ENCODE peak calls at places on chromosomes 13 and 19, in five cellular contexts. Z is MM.1S; F is kidney glomerular epithelial cell; D is NCI-H2081; P is stimulated activated CD8-positive, alpha-beta memory T cell treated with anti-CD3 and anti-CD28 coated beads, Interleukin-4, amount 100 ng/mL, for 24 hours. W is an unnamed sample.

GRCh38 chr19:15740785-15741184 is 3.0 kb downstream of the OR10H3 start:
- DNase-seq in Z (no peak), F (no peak), D (no peak), P (no peak), W (no peak)

GRCh38 chr19:48741222-48741999 is 1.0 kb upstream of the RASIP1 start:
- DNase-seq in Z (no peak), F (no peak), D (no peak), P (no peak), W (no peak)

GRCh38 chr13:108948269-108948671 is 318.9 kb downstream of the MYO16 start:
- DNase-seq in Z (no peak), F (no peak), D (peak), P (no peak), W (no peak)

GRCh38 chr19:45231891-45232290 is 13.3 kb downstream of the EXOC3L2 start:
- DNase-seq in Z (no peak), F (no peak), D (no peak), P (no peak), W (peak)

GRCh38 chr19:58046856-58047255 is 12.2 kb upstream of the ZNF135 start:
- DNase-seq in Z (no peak), F (no peak), D (no peak), P (no peak), W (no peak)

GRCh38 chr13:114134944-114135610 is 2.7 kb upstream of the RASA3 start:
- DNase-seq in Z (no peak), F (no peak), D (no peak), P (no peak), W (no peak)

GRCh38 chr13:29706923-29707322 is 111.4 kb upstream of the SLC7A1 start:
- DNase-seq in Z (no peak), F (no peak), D (no peak), P (no peak), W (no peak)

GRCh38 chr13:112983428-112984196 is 14.6 kb downstream of the MCF2L start:
- DNase-seq in Z (no peak), F (no peak), D (no peak), P (no peak), W (no peak)

GRCh38 chr13:76741624-76742023 is 144.6 kb downstream of the KCTD12 start:
- DNase-seq in Z (no peak), F (no peak), D (no peak), P (no peak), W (no peak)

GRCh38 chr13:75771818-75772217 is 135.7 kb downstream of the LMO7 start:
- DNase-seq in Z (no peak), F (peak), D (no peak), P (no peak), W (no peak)

GRCh38 chr19:21694171-21694906 is 73.0 kb downstream of the ZNF100 start:
- DNase-seq in Z (no peak), F (no peak), D (no peak), P (no peak), W (no peak)

GRCh38 chr13:74644239-74644638 is 510.0 kb upstream of the KLF12 start:
- DNase-seq in Z (no peak), F (peak), D (no peak), P (no peak), W (no peak)

GRCh38 chr19:40143612-40144011 is 47.6 kb upstream of the MAP3K10 start:
- DNase-seq in Z (peak), F (no peak), D (no peak), P (no peak), W (no peak)

GRCh38 chr19:49427855-49428546 is 2.8 kb downstream of the GFY start:
- DNase-seq in Z (no peak), F (no peak), D (no peak), P (no peak), W (no peak)

GRCh38 chr19:57888494-57889231 is at the start of gene ZNF814:
- DNase-seq in Z (no peak), F (peak), D (no peak), P (peak), W (no peak)

GRCh38 chr19:19460761-19461265 is 54.5 kb downstream of the TSSK6 start:
- DNase-seq in Z (no peak), F (no peak), D (no peak), P (peak), W (no peak)

GRCh38 chr19:39919976-39920375 is 14.5 kb downstream of the FCGBP start:
- DNase-seq in Z (no peak), F (no peak), D (no peak), P (no peak), W (no peak)